ENCODE peak calls at places on chromosomes 12 and 14, in seven cellular contexts. G is uterus, M is stomach, R is mucosa of descending colon, Q is suprapubic skin, O is hepatocyte, C is mesendoderm. H is an unnamed sample. For H3K36me3, the result is how much of the 10 kb centered on the place peaks cover.

GRCh38 chr12:107200394-107200793 is 107.0 kb upstream of the CRY1 start:
- DNase-seq in G (no peak), M (no peak), C (peak), R (no peak), Q (no peak), O (peak), H (peak)

GRCh38 chr12:126667340-126667739 is 1599.6 kb upstream of the TMEM132C start:
- DNase-seq in R (no peak), Q (no peak), O (no peak), G (no peak), M (no peak), C (no peak), H (peak)

GRCh38 chr12:6141048-6141447 is 16.6 kb upstream of the VWF start:
- DNase-seq in G (no peak), M (no peak), Q (no peak), R (no peak), O (no peak), C (no peak), H (no peak)

GRCh38 chr14:58941666-58942065 is 246.8 kb upstream of the DAAM1 start:
- DNase-seq in C (no peak), Q (no peak), G (no peak), R (no peak), M (no peak), O (no peak), H (no peak)

GRCh38 chr12:17169726-17170471 is 563.9 kb upstream of the LMO3 start:
- DNase-seq in G (no peak), Q (no peak), O (no peak), C (no peak), R (no peak), M (no peak), H (no peak)

GRCh38 chr14:51520087-51520486 is 131.6 kb upstream of the FRMD6 start:
- DNase-seq in R (no peak), G (no peak), C (no peak), O (no peak), Q (no peak), M (no peak), H (no peak)

GRCh38 chr12:82047480-82047879 is 288.3 kb upstream of the PPFIA2 start:
- DNase-seq in Q (no peak), M (no peak), R (no peak), G (no peak), C (peak), O (no peak), H (no peak)

GRCh38 chr14:99402283-99402648 is 78.4 kb downstream of the SETD3 start:
- DNase-seq in O (no peak), G (no peak), R (no peak), M (no peak), C (no peak), Q (no peak), H (no peak)

GRCh38 chr12:22042981-22043669 is 2.9 kb upstream of the CMAS start:
- DNase-seq in O (no peak), R (no peak), Q (no peak), C (no peak), M (no peak), G (no peak), H (no peak)

GRCh38 chr14:34199585-34199984 is 248.7 kb upstream of the EGLN3 start:
- DNase-seq in Q (no peak), M (no peak), G (no peak), R (no peak), C (peak), O (no peak), H (peak)

GRCh38 chr12:118119449-118119879 is 15.7 kb upstream of the VSIG10 start:
- DNase-seq in G (no peak), Q (no peak), R (no peak), M (no peak), O (no peak), C (peak), H (no peak)

GRCh38 chr14:43651896-43652295 is 855.2 kb downstream of the FSCB start:
- DNase-seq in O (no peak), G (no peak), M (no peak), R (no peak), Q (no peak), C (peak), H (no peak)

GRCh38 chr12:23891115-23891514 is 58.4 kb downstream of the SOX5 start:
- DNase-seq in M (no peak), C (no peak), Q (no peak), G (no peak), O (no peak), R (no peak), H (no peak)

GRCh38 chr12:20646239-20646827 is 48.8 kb upstream of the SLCO1C1 start:
- DNase-seq in O (peak), C (peak), Q (no peak), M (no peak), R (no peak), G (no peak), H (no peak)

GRCh38 chr14:102419276-102419675 is 56.5 kb downstream of the TECPR2 start:
- DNase-seq in O (no peak), M (no peak), C (no peak), Q (no peak), G (no peak), R (no peak), H (no peak)

GRCh38 chr14:73995977-73996378 is 23.1 kb downstream of the ENTPD5 start:
- DNase-seq in O (peak), Q (no peak), M (peak), G (no peak), R (peak), C (no peak), H (no peak)

GRCh38 chr14:55366271-55366670 is 45.4 kb downstream of the ATG14 start:
- DNase-seq in Q (no peak), G (no peak), M (no peak), O (peak), C (no peak), R (no peak), H (no peak)

GRCh38 chr14:86779416-86779815 is 1213.6 kb downstream of the GALC start:
- DNase-seq in M (no peak), O (no peak), G (no peak), Q (no peak), C (no peak), R (no peak), H (no peak)

GRCh38 chr12:3168223-3168770 is 91.1 kb downstream of the TSPAN9 start:
- DNase-seq in R (no peak), C (no peak), G (no peak), Q (no peak), O (no peak), M (no peak), H (no peak)

GRCh38 chr14:67428501-67429031 is 16.6 kb upstream of the PLEK2 start:
- DNase-seq in C (peak), R (peak), Q (no peak), O (peak), G (no peak), M (peak), H (no peak)

GRCh38 chr12:128743911-128744310 is 79.8 kb downstream of the SLC15A4 start:
- DNase-seq in O (no peak), Q (no peak), R (no peak), M (no peak), G (no peak), C (no peak), H (no peak)

GRCh38 chr14:38261620-38262019 is 5.7 kb upstream of the CLEC14A start:
- DNase-seq in G (no peak), C (no peak), O (no peak), R (no peak), M (no peak), Q (no peak), H (no peak)
- H3K36me3 ChIP-seq in G (under half), C (under half), O (under half), R (under half), M (under half), Q (under half), H (under half)

GRCh38 chr12:49030119-49030518 is 11.5 kb upstream of the PRKAG1 start:
- DNase-seq in R (no peak), C (no peak), M (no peak), Q (no peak), O (no peak), G (no peak), H (no peak)

GRCh38 chr12:49032679-49033447 is 14.3 kb upstream of the PRKAG1 start:
- DNase-seq in M (no peak), G (no peak), O (no peak), C (no peak), R (no peak), Q (peak), H (no peak)

GRCh38 chr12:49032276-49032675 is 13.7 kb upstream of the PRKAG1 start:
- DNase-seq in R (no peak), O (no peak), G (no peak), Q (peak), M (no peak), C (no peak), H (no peak)

GRCh38 chr12:49031573-49032161 is 13.1 kb upstream of the PRKAG1 start:
- DNase-seq in C (no peak), Q (peak), M (no peak), G (no peak), R (no peak), O (no peak), H (no peak)

GRCh38 chr12:49030714-49031572 is 12.4 kb upstream of the PRKAG1 start:
- DNase-seq in Q (peak), R (no peak), O (no peak), G (no peak), M (no peak), C (no peak), H (no peak)
- H3K36me3 ChIP-seq in Q (half or more), R (under half), O (under half), G (under half), M (half or more), C (under half), H (under half)

GRCh38 chr14:71061458-71061857 is 154.2 kb downstream of the PCNX1 start:
- DNase-seq in M (no peak), Q (no peak), G (no peak), C (peak), O (no peak), R (no peak), H (no peak)

GRCh38 chr14:71063351-71063750 is 156.1 kb downstream of the PCNX1 start:
- DNase-seq in R (no peak), G (no peak), O (no peak), C (no peak), Q (no peak), M (no peak), H (no peak)

GRCh38 chr14:71060274-71060673 is 153.0 kb downstream of the PCNX1 start:
- DNase-seq in M (no peak), C (no peak), G (no peak), Q (no peak), R (no peak), O (no peak), H (no peak)

GRCh38 chr14:71060795-71061455 is 153.7 kb downstream of the PCNX1 start:
- DNase-seq in G (no peak), Q (no peak), M (no peak), R (no peak), C (peak), O (no peak), H (no peak)

DNA sequence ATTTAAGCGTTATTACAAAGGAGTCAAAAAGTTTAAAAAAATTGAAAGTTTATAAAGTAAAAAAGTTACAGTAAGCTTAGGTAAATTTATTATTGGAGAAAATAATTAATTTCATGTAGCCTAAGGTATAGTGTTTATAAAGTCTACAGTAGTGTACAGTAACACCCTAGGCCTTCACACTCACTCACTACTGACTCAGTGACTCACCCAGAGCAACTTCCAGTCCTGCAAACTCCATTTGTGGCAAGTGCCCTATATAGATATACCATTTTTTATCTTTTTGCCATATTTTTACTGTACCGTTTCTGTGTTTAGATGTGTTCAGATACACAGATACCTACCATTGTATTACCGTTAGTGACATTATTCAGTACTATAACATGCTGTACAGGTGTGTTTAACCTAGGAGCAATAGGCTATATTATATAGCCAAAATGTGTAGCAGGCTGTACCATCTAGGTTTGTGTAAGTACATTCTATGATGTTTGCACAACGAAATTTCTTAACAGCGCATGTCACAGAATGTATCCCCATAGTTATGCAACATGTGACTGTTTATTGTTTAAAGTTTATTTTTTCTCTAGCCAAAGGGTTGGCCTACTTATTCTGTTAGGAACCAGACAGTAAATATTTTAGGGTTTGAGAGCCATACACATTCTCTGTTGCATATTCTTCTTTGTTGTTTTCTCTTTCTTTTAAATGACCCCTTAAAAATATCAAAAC is 155.5 kb downstream of the PCNX1 start:
- DNase-seq in M (no peak), G (no peak), R (no peak), O (no peak), Q (no peak), C (no peak), H (no peak)
- H3K36me3 ChIP-seq in M (under half), G (under half), R (under half), O (under half), Q (half or more), C (under half), H (under half)

GRCh38 chr12:106078358-106079025 is 60.3 kb downstream of the NUAK1 start:
- DNase-seq in Q (no peak), C (no peak), G (peak), R (peak), O (no peak), M (no peak), H (peak)
- H3K36me3 ChIP-seq in Q (half or more), C (under half), G (under half), R (under half), O (under half), M (under half), H (under half)

GRCh38 chr12:69588527-69588926 is 3.3 kb downstream of the CCT2 start:
- DNase-seq in Q (no peak), O (no peak), G (no peak), R (no peak), C (no peak), M (no peak), H (no peak)
- H3K36me3 ChIP-seq in Q (half or more), O (under half), G (under half), R (under half), C (under half), M (half or more), H (under half)

DNA sequence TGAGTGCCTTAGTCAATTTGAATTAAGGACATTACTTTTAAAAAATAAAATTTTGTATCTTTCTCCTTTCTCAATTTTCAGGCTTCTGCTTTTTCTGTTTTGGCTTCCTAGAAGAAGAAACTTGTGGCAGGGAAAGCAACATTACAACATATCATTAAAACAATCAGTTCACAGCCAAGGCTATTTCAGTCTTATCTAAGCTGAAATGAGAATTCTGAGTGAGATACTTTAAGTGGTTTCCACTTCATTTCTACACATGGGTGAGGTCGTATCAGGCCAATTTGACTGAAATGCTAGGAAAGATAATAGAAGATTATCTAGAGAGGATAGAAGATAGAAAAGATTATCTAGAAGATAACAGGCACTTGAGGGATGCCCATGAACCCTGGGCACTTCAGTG is 52.5 kb downstream of the BCL2L14 start:
- DNase-seq in C (peak), O (no peak), M (no peak), Q (no peak), G (no peak), R (no peak), H (no peak)
- H3K36me3 ChIP-seq in C (under half), O (under half), M (under half), Q (under half), G (under half), R (under half), H (under half)

GRCh38 chr12:102851246-102851645 is 65.8 kb downstream of the PAH start:
- DNase-seq in G (no peak), Q (no peak), C (no peak), M (no peak), O (no peak), R (no peak), H (no peak)

GRCh38 chr12:102849722-102850447 is 67.2 kb downstream of the PAH start:
- DNase-seq in C (no peak), Q (no peak), O (no peak), M (no peak), G (no peak), R (no peak), H (no peak)

GRCh38 chr12:102848832-102849231 is 68.2 kb downstream of the PAH start:
- DNase-seq in C (peak), Q (no peak), O (no peak), M (no peak), R (no peak), G (no peak), H (no peak)

GRCh38 chr12:102847131-102847530 is 69.9 kb downstream of the PAH start:
- DNase-seq in O (no peak), G (no peak), R (no peak), Q (no peak), M (no peak), C (peak), H (no peak)
- H3K36me3 ChIP-seq in O (under half), G (under half), R (under half), Q (under half), M (under half), C (under half), H (under half)

DNA sequence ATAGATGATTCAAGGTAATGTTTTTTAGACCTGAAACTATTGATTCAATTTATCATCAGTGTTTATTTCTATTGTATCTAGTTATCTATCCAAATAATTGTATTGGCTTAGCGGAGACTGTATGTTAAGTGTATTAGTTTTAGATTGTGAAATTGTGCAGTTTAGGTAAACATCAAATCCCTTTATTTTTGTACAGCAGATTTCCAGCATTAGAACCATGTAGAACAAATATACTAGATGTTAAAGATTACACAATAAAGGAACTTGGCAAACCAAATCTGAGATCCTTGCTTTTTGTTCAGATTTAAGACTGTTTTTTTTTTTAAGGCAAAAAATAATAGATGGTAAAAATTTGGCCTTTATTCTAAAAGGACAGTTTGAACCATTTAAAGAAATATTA is 39.3 kb downstream of the PPM1A start:
- DNase-seq in O (no peak), Q (no peak), M (no peak), G (no peak), C (no peak), R (no peak), H (no peak)
- H3K36me3 ChIP-seq in O (under half), Q (half or more), M (under half), G (under half), C (under half), R (under half), H (under half)

GRCh38 chr14:103702497-103703432 is 12.5 kb downstream of the XRCC3 start:
- DNase-seq in O (no peak), Q (no peak), C (no peak), G (no peak), R (no peak), M (no peak), H (no peak)
- H3K36me3 ChIP-seq in O (under half), Q (half or more), C (under half), G (under half), R (under half), M (under half), H (under half)